ENCODE peak calls at places on chromosomes 3 and 15, in four cellular contexts. F, M, H and N are unnamed samples.

GRCh38 chr15:69712999-69713398 is 260.4 kb downstream of the RPLP1 start:
- DNase-seq in F (no peak), M (no peak), H (no peak), N (no peak)

GRCh38 chr3:133591271-133591742 is 17.8 kb downstream of the CDV3 start:
- DNase-seq in F (no peak), M (no peak), H (peak), N (no peak)

GRCh38 chr3:188829577-188829976 is 342.2 kb upstream of the TPRG1 start:
- DNase-seq in F (no peak), M (no peak), H (no peak), N (peak)

GRCh38 chr3:150740733-150741496 is 22.1 kb downstream of the SIAH2 start:
- DNase-seq in F (no peak), M (no peak), H (no peak), N (no peak)

GRCh38 chr3:135192929-135193328 is 397.9 kb downstream of the EPHB1 start:
- DNase-seq in F (no peak), M (peak), H (no peak), N (no peak)

GRCh38 chr3:71458895-71459294 is 124.6 kb downstream of the FOXP1 start:
- DNase-seq in F (no peak), M (no peak), H (no peak), N (no peak)

GRCh38 chr3:73558399-73559075 is 66.2 kb downstream of the PDZRN3 start:
- DNase-seq in F (no peak), M (no peak), H (peak), N (no peak)

GRCh38 chr15:69795601-69796000 is 302.1 kb downstream of the TLE3 start:
- DNase-seq in F (no peak), M (no peak), H (no peak), N (no peak)

GRCh38 chr15:90959894-90960293 is 5.2 kb downstream of the RCCD1 start:
- DNase-seq in F (peak), M (peak), H (peak), N (no peak)

GRCh38 chr3:64561503-64561810 is 126.3 kb downstream of the ADAMTS9 start:
- DNase-seq in F (no peak), M (no peak), H (no peak), N (no peak)

GRCh38 chr3:102360211-102360610 is 74.6 kb upstream of the ZPLD1 start:
- DNase-seq in F (no peak), M (no peak), H (no peak), N (no peak)

GRCh38 chr3:73213906-73214305 is 152.4 kb downstream of the EBLN2 start:
- DNase-seq in F (no peak), M (peak), H (peak), N (no peak)

GRCh38 chr3:190131329-190131728 is 10.6 kb upstream of the P3H2 start:
- DNase-seq in F (no peak), M (no peak), H (peak), N (no peak)

GRCh38 chr3:89180334-89180733 is 72.9 kb downstream of the EPHA3 start:
- DNase-seq in F (no peak), M (no peak), H (no peak), N (no peak)

GRCh38 chr3:17032407-17033034 is 147.8 kb downstream of the PLCL2 start:
- DNase-seq in F (no peak), M (peak), H (peak), N (peak)

GRCh38 chr15:51736069-51736468 is 1.4 kb downstream of the LYSMD2 start:
- DNase-seq in F (no peak), M (no peak), H (no peak), N (no peak)